ENCODE peak calls at places on chromosome 9, in eight cellular contexts. T, V, H, I, B, L, O and P are unnamed samples.

GRCh38 chr9:121398374-121398773 is 28.3 kb upstream of the STOM start:
- DNase-seq in I (peak; percentile 87), T (no peak), V (no peak), B (no peak), L (no peak), O (peak; percentile 10), H (peak; percentile 100), P (no peak)

GRCh38 chr9:136782452-136782851 is 8.7 kb upstream of the TMEM141 start:
- DNase-seq in O (no peak), H (no peak), L (no peak), V (no peak), T (no peak), I (no peak), B (no peak), P (no peak)

GRCh38 chr9:8880031-8880430 is 1080.5 kb upstream of the DMAC1 start:
- DNase-seq in B (no peak), V (no peak), O (no peak), I (no peak), H (no peak), L (no peak), T (no peak), P (no peak)

GRCh38 chr9:124040935-124041816 is 29.6 kb downstream of the LHX2 start:
- DNase-seq in H (no peak), I (no peak), O (no peak), L (no peak), B (peak; percentile 30), T (peak; percentile 88), V (peak; percentile 35), P (peak; percentile 85)

GRCh38 chr9:95127249-95128176 is 190.0 kb downstream of the FANCC start:
- DNase-seq in B (peak; percentile 93), H (peak; percentile 57), T (peak; percentile 87), O (peak; percentile 22), I (peak; percentile 85), V (peak; percentile 77), L (peak; percentile 44), P (peak; percentile 90)

GRCh38 chr9:128689293-128689770 is 310 bp downstream of the SET start:
- DNase-seq in O (no peak), H (no peak), I (no peak), V (no peak), T (peak; percentile 78), L (peak; percentile 62), B (no peak), P (no peak)

GRCh38 chr9:125509476-125509875 is 197.5 kb downstream of the MAPKAP1 start:
- DNase-seq in H (no peak), T (no peak), L (no peak), V (no peak), B (no peak), I (peak; percentile 70), O (no peak), P (no peak)

GRCh38 chr9:27107241-27107640 is 1.8 kb upstream of the TEK start:
- DNase-seq in I (no peak), L (no peak), B (no peak), V (no peak), T (no peak), O (no peak), H (no peak), P (no peak)

GRCh38 chr9:130530932-130531331 is 48.4 kb upstream of the FUBP3 start:
- DNase-seq in B (no peak), H (peak; percentile 74), T (no peak), L (no peak), I (peak; percentile 58), O (no peak), V (no peak), P (no peak)

GRCh38 chr9:6944093-6944551 is 186.3 kb downstream of the KDM4C start:
- DNase-seq in V (no peak), B (no peak), L (no peak), O (no peak), I (peak; percentile 84), T (no peak), H (peak; percentile 71), P (no peak)

GRCh38 chr9:131178895-131179294 is 53.5 kb downstream of the NUP214 start:
- DNase-seq in O (no peak), L (no peak), I (no peak), V (no peak), B (no peak), T (no peak), H (no peak), P (no peak)